ENCODE peak calls at places on chromosome 1, in ten cellular contexts. E, A, D, M, T, B, C, Z, J and O are unnamed samples.

GRCh38 chr1:47598357-47598756 is 160.5 kb downstream of the FOXD2 start:
- DNase-seq in T (no peak), C (no peak), A (no peak), Z (no peak), D (no peak), E (no peak), M (no peak), J (no peak), B (no peak), O (no peak)

GRCh38 chr1:204871405-204872037 is 859 bp downstream of the NFASC start:
- DNase-seq in Z (no peak), C (no peak), A (no peak), J (no peak), D (peak; percentile 46), B (no peak), E (no peak), M (no peak), T (no peak), O (no peak)

GRCh38 chr1:216032977-216033376 is 390.3 kb downstream of the USH2A start:
- DNase-seq in C (no peak), T (no peak), B (no peak), E (no peak), Z (no peak), J (no peak), M (no peak), D (no peak), A (no peak), O (no peak)

GRCh38 chr1:2540816-2541492 is 10.9 kb upstream of the HES5 start:
- DNase-seq in J (no peak), E (no peak), M (no peak), B (no peak), C (no peak), Z (no peak), D (no peak), T (no peak), A (no peak), O (no peak)

GRCh38 chr1:29379438-29380073 is 143.2 kb downstream of the PTPRU start:
- DNase-seq in C (no peak), Z (no peak), T (peak; percentile 19), A (no peak), E (no peak), D (peak; percentile 8), B (peak; percentile 23), J (peak; percentile 40), M (no peak), O (no peak)

GRCh38 chr1:204493882-204494280 is 724 bp downstream of the PIK3C2B start:
- DNase-seq in T (peak; percentile 42), Z (peak; percentile 69), B (peak; percentile 71), M (peak; percentile 61), C (peak; percentile 29), A (peak; percentile 33), E (no peak), J (no peak), D (no peak), O (peak; percentile 45)

GRCh38 chr1:161768986-161769672 is 3.0 kb downstream of the ATF6 start:
- DNase-seq in A (no peak), Z (no peak), C (no peak), J (no peak), T (no peak), M (no peak), B (no peak), E (no peak), D (no peak), O (no peak)

GRCh38 chr1:155858805-155859233 is 548 bp upstream of the SYT11 start:
- DNase-seq in J (no peak), M (no peak), T (no peak), E (no peak), D (peak; percentile 60), Z (no peak), C (no peak), B (no peak), A (no peak), O (no peak)

GRCh38 chr1:6258675-6259074 is 2.2 kb downstream of the GPR153 start:
- DNase-seq in B (no peak), M (no peak), Z (no peak), T (no peak), E (no peak), D (no peak), C (no peak), A (no peak), J (no peak), O (no peak)

GRCh38 chr1:205592443-205593003 is 39.3 kb downstream of the ELK4 start:
- DNase-seq in A (no peak), E (no peak), B (no peak), T (no peak), D (no peak), Z (no peak), J (no peak), C (no peak), M (no peak), O (no peak)

GRCh38 chr1:243964915-243965314 is 86.2 kb upstream of the ZBTB18 start:
- DNase-seq in A (no peak), E (no peak), B (no peak), T (no peak), C (no peak), M (no peak), Z (no peak), J (no peak), D (peak; percentile 24), O (no peak)